ENCODE peak calls at places on chromosomes 5 and 9, in six cellular contexts. T is lower lobe of right lung; Y is H9; O is NCI-H2081; G is ELR; V is CD4-positive, alpha-beta T cell. J is an unnamed sample.

GRCh38 chr9:114889802-114890224 is 40.6 kb downstream of the TNFSF8 start:
- DNase-seq in Y (no peak), G (no peak), T (peak), V (no peak), O (no peak), J (no peak)

GRCh38 chr5:72557576-72558336 is 50.5 kb upstream of the ZNF366 start:
- DNase-seq in O (no peak), G (no peak), V (no peak), T (no peak), Y (no peak), J (no peak)

GRCh38 chr5:148205865-148206264 is 3.0 kb downstream of the SPINK6 start:
- DNase-seq in O (no peak), G (no peak), T (no peak), Y (no peak), V (no peak), J (no peak)

GRCh38 chr5:123215929-123216702 is 127.1 kb downstream of the PRDM6 start:
- DNase-seq in O (no peak), Y (no peak), V (no peak), T (no peak), G (no peak), J (no peak)

GRCh38 chr5:5494489-5495402 is 72.3 kb downstream of the ICE1 start:
- DNase-seq in O (no peak), V (peak), G (peak), Y (peak), T (peak), J (peak)

GRCh38 chr9:97502222-97502983 is 937 bp downstream of the TMOD1 start:
- DNase-seq in T (peak), V (no peak), G (no peak), Y (peak), O (no peak), J (no peak)

GRCh38 chr5:169567079-169567478 is 16.5 kb upstream of the SPDL1 start:
- DNase-seq in G (peak), T (no peak), V (no peak), Y (peak), O (no peak), J (no peak)

GRCh38 chr5:135242021-135242480 is 157.0 kb downstream of the MACROH2A1 start:
- DNase-seq in Y (peak), V (no peak), G (peak), O (no peak), T (peak), J (no peak)

GRCh38 chr9:91572811-91573210 is 149.2 kb upstream of the NFIL3 start:
- DNase-seq in Y (no peak), O (no peak), V (no peak), T (no peak), G (no peak), J (no peak)

GRCh38 chr9:130847306-130848217 is 12.5 kb downstream of the ABL1 start:
- DNase-seq in T (no peak), G (peak), V (no peak), O (no peak), Y (peak), J (peak)

GRCh38 chr9:121587863-121588262 is 63.6 kb upstream of the DAB2IP start:
- DNase-seq in T (no peak), O (no peak), Y (no peak), V (no peak), G (no peak), J (no peak)

GRCh38 chr5:57302164-57302563 is 128.3 kb downstream of the GPBP1 start:
- DNase-seq in Y (no peak), T (no peak), G (peak), V (peak), O (peak), J (no peak)

GRCh38 chr9:70525553-70525952 is 111.1 kb upstream of the KLF9 start:
- DNase-seq in V (no peak), T (no peak), O (no peak), Y (no peak), G (peak), J (no peak)

GRCh38 chr5:169832845-169833244 is 147.4 kb downstream of the INSYN2B start:
- DNase-seq in T (no peak), Y (no peak), V (no peak), O (no peak), G (no peak), J (no peak)

GRCh38 chr9:93129691-93130500 is 4.2 kb downstream of the NINJ1 start:
- DNase-seq in O (no peak), G (no peak), V (no peak), T (no peak), Y (no peak), J (no peak)

GRCh38 chr9:5557606-5558587 is 47.6 kb downstream of the PDCD1LG2 start:
- DNase-seq in V (peak), O (no peak), T (peak), Y (no peak), G (no peak), J (peak)

GRCh38 chr5:106874531-106874930 is 796.2 kb downstream of the EFNA5 start:
- DNase-seq in T (no peak), G (no peak), Y (no peak), O (no peak), V (no peak), J (no peak)

GRCh38 chr9:91700475-91700874 is 249.6 kb downstream of the ROR2 start:
- DNase-seq in T (no peak), O (no peak), V (no peak), Y (no peak), G (no peak), J (no peak)

GRCh38 chr9:27379311-27380236 is 82.6 kb upstream of the EQTN start:
- DNase-seq in V (no peak), O (no peak), G (no peak), T (no peak), Y (no peak), J (no peak)

GRCh38 chr5:138918680-138919079 is 43.5 kb upstream of the LRRTM2 start:
- DNase-seq in T (no peak), V (no peak), O (no peak), Y (no peak), G (no peak), J (no peak)

GRCh38 chr9:117412006-117412715 is 2.7 kb downstream of the ASTN2 start:
- DNase-seq in T (no peak), G (no peak), O (peak), Y (peak), V (no peak), J (no peak)

GRCh38 chr9:2418619-2419018 is 203.0 kb upstream of the VLDLR start:
- DNase-seq in O (peak), G (no peak), T (no peak), Y (no peak), V (no peak), J (no peak)

GRCh38 chr9:83583151-83584014 is 39.6 kb upstream of the IDNK start:
- DNase-seq in O (peak), Y (peak), G (peak), V (no peak), T (no peak), J (peak)

GRCh38 chr9:20549053-20549452 is 73.2 kb downstream of the MLLT3 start:
- DNase-seq in O (no peak), Y (no peak), T (no peak), V (no peak), G (no peak), J (no peak)

GRCh38 chr5:573206-573605 is 38.9 kb upstream of the CEP72 start:
- DNase-seq in Y (peak), T (no peak), O (no peak), V (no peak), G (no peak), J (no peak)

GRCh38 chr9:124218438-124219289 is 39.1 kb upstream of the NEK6 start:
- DNase-seq in V (no peak), Y (no peak), T (peak), O (no peak), G (peak), J (no peak)

GRCh38 chr5:51650824-51651223 is 267.6 kb downstream of the ISL1 start:
- DNase-seq in O (no peak), G (no peak), T (no peak), V (no peak), Y (no peak), J (no peak)

GRCh38 chr5:57291903-57292302 is 118.0 kb downstream of the GPBP1 start:
- DNase-seq in Y (no peak), T (no peak), G (no peak), O (no peak), V (no peak), J (no peak)

GRCh38 chr5:40441733-40442132 is 238.0 kb upstream of the PTGER4 start:
- DNase-seq in G (no peak), T (no peak), Y (no peak), O (no peak), V (peak), J (no peak)

GRCh38 chr9:98575379-98576346 is 133.1 kb downstream of the GABBR2 start:
- DNase-seq in T (no peak), O (no peak), Y (no peak), V (no peak), G (peak), J (no peak)

GRCh38 chr5:118554241-118554640 is 434.1 kb downstream of the DTWD2 start:
- DNase-seq in T (no peak), V (no peak), G (no peak), O (no peak), Y (no peak), J (no peak)

GRCh38 chr9:110443146-110443877 is 105.6 kb upstream of the TXNDC8 start:
- DNase-seq in G (peak), T (no peak), Y (no peak), V (no peak), O (no peak), J (no peak)

GRCh38 chr5:111254613-111255012 is 30.4 kb downstream of the CAMK4 start:
- DNase-seq in V (peak), Y (no peak), T (no peak), O (no peak), G (no peak), J (no peak)

GRCh38 chr5:81265101-81265500 is 32.0 kb downstream of the CKMT2 start:
- DNase-seq in O (no peak), Y (no peak), V (no peak), T (no peak), G (peak), J (no peak)

GRCh38 chr5:109654455-109654854 is 35.3 kb upstream of the MAN2A1 start:
- DNase-seq in V (no peak), O (no peak), T (no peak), G (peak), Y (no peak), J (no peak)

GRCh38 chr9:135253305-135254004 is 166.0 kb downstream of the OLFM1 start:
- DNase-seq in Y (peak), G (no peak), O (no peak), T (peak), V (no peak), J (no peak)

GRCh38 chr5:166338801-166339200 is 1952.6 kb upstream of the WWC1 start:
- DNase-seq in T (no peak), Y (no peak), O (no peak), V (no peak), G (no peak), J (no peak)

GRCh38 chr5:149409268-149409948 is 30.3 kb upstream of the IL17B start:
- DNase-seq in O (no peak), T (no peak), Y (peak), V (no peak), G (no peak), J (no peak)

GRCh38 chr5:96083361-96083881 is 121.8 kb upstream of the ELL2 start:
- DNase-seq in G (no peak), T (no peak), Y (peak), V (no peak), O (no peak), J (no peak)